ENCODE peak calls at places on chromosomes 1 and 21, in eight cellular contexts. O is ureter; V is activated T-cell treated with anti-CD3 and anti-CD28 coated beads, Interleukin-2, amount 50 U/mL, for 48 hours; I is naive thymus-derived CD8-positive, alpha-beta T cell; H is iris pigment epithelial cell; D is cardiac septum; S is fibroblast of villous mesenchyme; Q is AG04449. M is an unnamed sample.

GRCh38 chr1:226309398-226310122 is 596 bp upstream of the LIN9 start:
- DNase-seq in O (no peak), V (no peak), I (no peak), H (peak), D (no peak), S (peak), Q (no peak), M (no peak)

GRCh38 chr1:22221233-22221780 is 78.4 kb upstream of the WNT4 start:
- DNase-seq in O (no peak), V (no peak), I (no peak), H (no peak), D (no peak), S (no peak), Q (no peak), M (no peak)

GRCh38 chr1:84582802-84583587 is 8.8 kb upstream of the CTBS start:
- DNase-seq in O (no peak), V (no peak), I (no peak), H (peak), D (no peak), S (peak), Q (no peak), M (no peak)

GRCh38 chr1:70436617-70437236 is 25.7 kb downstream of the CTH start:
- DNase-seq in O (no peak), V (no peak), I (no peak), H (peak), D (no peak), S (peak), Q (no peak), M (no peak)

GRCh38 chr1:7594002-7594713 is 176.9 kb upstream of the VAMP3 start:
- DNase-seq in O (no peak), V (no peak), I (no peak), H (no peak), D (peak), S (no peak), Q (no peak), M (no peak)

GRCh38 chr1:173603056-173603591 is at the start of gene SLC9C2:
- DNase-seq in O (no peak), V (no peak), I (no peak), H (peak), D (no peak), S (peak), Q (no peak), M (peak)

GRCh38 chr1:100164226-100164625 is 13.8 kb downstream of the LRRC39 start:
- DNase-seq in O (no peak), V (no peak), I (no peak), H (peak), D (no peak), S (peak), Q (peak), M (peak)

GRCh38 chr1:13826591-13826990 is 126.6 kb downstream of the PRDM2 start:
- DNase-seq in O (no peak), V (no peak), I (no peak), H (no peak), D (no peak), S (no peak), Q (no peak), M (no peak)

GRCh38 chr21:39595465-39595864 is 17.3 kb upstream of the B3GALT5 start:
- DNase-seq in O (no peak), V (no peak), I (no peak), H (no peak), D (no peak), S (no peak), Q (no peak), M (no peak)

GRCh38 chr1:212752256-212752933 is 39.2 kb downstream of the NSL1 start:
- DNase-seq in O (no peak), V (no peak), I (no peak), H (peak), D (no peak), S (peak), Q (no peak), M (peak)

GRCh38 chr1:21508580-21509350 is 458 bp upstream of the ALPL start:
- DNase-seq in O (no peak), V (peak), I (peak), H (peak), D (peak), S (peak), Q (no peak), M (no peak)

GRCh38 chr21:42374457-42374856 is 8.1 kb upstream of the TFF1 start:
- DNase-seq in O (no peak), V (peak), I (no peak), H (no peak), D (no peak), S (no peak), Q (no peak), M (no peak)

GRCh38 chr1:239725371-239725770 is 339.0 kb downstream of the CHRM3 start:
- DNase-seq in O (no peak), V (no peak), I (no peak), H (no peak), D (no peak), S (no peak), Q (no peak), M (no peak)

GRCh38 chr1:229625893-229626831 is at the start of the genes TAF5L and URB2:
- DNase-seq in O (peak), V (peak), I (peak), H (peak), D (peak), S (peak), Q (peak), M (peak)

GRCh38 chr1:59354754-59355337 is 58.0 kb downstream of the FGGY start:
- DNase-seq in O (no peak), V (peak), I (no peak), H (no peak), D (no peak), S (peak), Q (no peak), M (no peak)

GRCh38 chr21:29367335-29367734 is 68.6 kb downstream of the BACH1 start:
- DNase-seq in O (no peak), V (no peak), I (no peak), H (no peak), D (no peak), S (no peak), Q (no peak), M (no peak)

GRCh38 chr1:30144831-30145230 is 578.6 kb downstream of the MATN1 start:
- DNase-seq in O (no peak), V (no peak), I (no peak), H (no peak), D (no peak), S (no peak), Q (no peak), M (no peak)

GRCh38 chr1:6859415-6860343 is 74.4 kb downstream of the CAMTA1 start:
- DNase-seq in O (no peak), V (no peak), I (no peak), H (peak), D (no peak), S (peak), Q (peak), M (no peak)

GRCh38 chr1:211684791-211685190 is 9.4 kb upstream of the NEK2 start:
- DNase-seq in O (no peak), V (no peak), I (no peak), H (peak), D (no peak), S (peak), Q (peak), M (no peak)

GRCh38 chr1:201184734-201185453 is 5.7 kb upstream of the IGFN1 start:
- DNase-seq in O (peak), V (no peak), I (no peak), H (peak), D (peak), S (peak), Q (peak), M (peak)

GRCh38 chr1:209611771-209612570 is 28.5 kb downstream of the CAMK1G start:
- DNase-seq in O (no peak), V (no peak), I (no peak), H (no peak), D (no peak), S (no peak), Q (no peak), M (no peak)

GRCh38 chr1:233549917-233550316 is 64.0 kb upstream of the KCNK1 start:
- DNase-seq in O (no peak), V (no peak), I (no peak), H (no peak), D (no peak), S (no peak), Q (no peak), M (no peak)

GRCh38 chr1:221161571-221162041 is 282.4 kb downstream of the HLX start:
- DNase-seq in O (no peak), V (no peak), I (no peak), H (no peak), D (no peak), S (peak), Q (no peak), M (peak)

GRCh38 chr1:22257286-22258275 is 114.7 kb upstream of the WNT4 start:
- DNase-seq in O (no peak), V (no peak), I (no peak), H (no peak), D (no peak), S (peak), Q (no peak), M (no peak)

M was measured in globus pallidus.